ENCODE peak calls at places on chromosome 15, in four cellular contexts. A is body of pancreas; R is Calu3; V is stimulated activated naive CD8-positive, alpha-beta T cell treated with anti-CD3 and anti-CD28 coated beads, Interleukin-15, Interleukin-2, amounts not matched to agents 100 U/mL and 50 U/mL, for 24 hours. W is an unnamed sample.
A peak's percentile ranks its signal among the peaks of the same experiment; 100 is the strongest.

GRCh38 chr15:101382544-101382943 is 87.5 kb upstream of the SNRPA1 start:
- DNase-seq in A (no peak), R (no peak), V (no peak), W (no peak)

GRCh38 chr15:74789741-74790079 is 7.8 kb downstream of the CSK start:
- DNase-seq in A (no peak), R (no peak), V (no peak), W (no peak)

GRCh38 chr15:40357723-40358491 is at the start of gene DISP2:
- DNase-seq in A (peak; percentile 90), R (peak; percentile 86), V (peak; percentile 95), W (peak; percentile 95)

GRCh38 chr15:85785887-85786777 is 8.6 kb downstream of the KLHL25 start:
- DNase-seq in A (no peak), R (peak; percentile 44), V (no peak), W (no peak)

GRCh38 chr15:57321973-57322601 is 54.2 kb upstream of the CGNL1 start:
- DNase-seq in A (no peak), R (no peak), V (no peak), W (no peak)

GRCh38 chr15:43763819-43764446 is 12.8 kb downstream of the ELL3 start:
- DNase-seq in A (no peak), R (no peak), V (no peak), W (no peak)

GRCh38 chr15:82132742-82133141 is 86.9 kb upstream of the MEX3B start:
- DNase-seq in A (no peak), R (no peak), V (no peak), W (no peak)

GRCh38 chr15:32029409-32029861 is 880 bp upstream of the CHRNA7 start:
- DNase-seq in A (peak; percentile 42), R (peak; percentile 16), V (peak; percentile 10), W (peak; percentile 4)

GRCh38 chr15:96324192-96324895 is 6.2 kb upstream of the NR2F2 start:
- DNase-seq in A (no peak), R (peak; percentile 48), V (no peak), W (no peak)

GRCh38 chr15:85993116-85993515 is 86.6 kb upstream of the AGBL1 start:
- DNase-seq in A (no peak), R (no peak), V (no peak), W (no peak)

GRCh38 chr15:74505837-74506514 is 35.0 kb upstream of the ARID3B start:
- DNase-seq in A (no peak), R (no peak), V (no peak), W (no peak)

GRCh38 chr15:74172751-74173544 is 562 bp upstream of the ISLR start:
- DNase-seq in A (no peak), R (no peak), V (no peak), W (no peak)

GRCh38 chr15:52523192-52523591 is 5.5 kb downstream of the MYO5A start:
- DNase-seq in A (no peak), R (no peak), V (no peak), W (no peak)

GRCh38 chr15:62935300-62936081 is 107.1 kb upstream of the TPM1 start:
- DNase-seq in A (no peak), R (peak; percentile 18), V (no peak), W (no peak)

GRCh38 chr15:83339396-83339795 is 54.9 kb upstream of the BNC1 start:
- DNase-seq in A (no peak), R (no peak), V (no peak), W (no peak)

GRCh38 chr15:74635228-74635627 is 19.6 kb downstream of the CLK3 start:
- DNase-seq in A (peak; percentile 74), R (peak; percentile 81), V (peak; percentile 75), W (peak; percentile 73)

GRCh38 chr15:42079401-42079908 is 14.9 kb downstream of the PLA2G4D start:
- DNase-seq in A (no peak), R (no peak), V (no peak), W (no peak)

GRCh38 chr15:91855684-91856553 is 2.4 kb downstream of the SLCO3A1 start:
- DNase-seq in A (peak; percentile 24), R (peak; percentile 86), V (no peak), W (peak; percentile 3)

GRCh38 chr15:40106203-40107161 is 2.2 kb downstream of the BMF start:
- DNase-seq in A (peak; percentile 88), R (peak; percentile 70), V (peak; percentile 25), W (peak; percentile 88)

GRCh38 chr15:37824717-37825382 is 109.6 kb upstream of the TMCO5A start:
- DNase-seq in A (no peak), R (peak; percentile 17), V (no peak), W (peak; percentile 42)

GRCh38 chr15:91142097-91142744 is 42.2 kb downstream of the SV2B start:
- DNase-seq in A (no peak), R (peak; percentile 25), V (no peak), W (no peak)

GRCh38 chr15:33207646-33208045 is 13.1 kb upstream of the FMN1 start:
- DNase-seq in A (no peak), R (no peak), V (no peak), W (no peak)

GRCh38 chr15:88467935-88468528 is 524 bp downstream of the MRPS11 start:
- DNase-seq in A (no peak), R (no peak), V (peak; percentile 28), W (peak; percentile 54)

GRCh38 chr15:48177383-48177874 is 666 bp downstream of the MYEF2 start:
- DNase-seq in A (no peak), R (no peak), V (no peak), W (peak; percentile 63)

GRCh38 chr15:86327230-86327865 is 247.7 kb downstream of the AGBL1 start:
- DNase-seq in A (no peak), R (no peak), V (no peak), W (no peak)

GRCh38 chr15:78251136-78251535 is 13.2 kb upstream of the DNAJA4 start:
- DNase-seq in A (no peak), R (no peak), V (no peak), W (no peak)

GRCh38 chr15:67100808-67101581 is 35.6 kb downstream of the SMAD3 start:
- DNase-seq in A (no peak), R (no peak), V (peak; percentile 70), W (no peak)

GRCh38 chr15:42933886-42934667 is 13.5 kb upstream of the TTBK2 start:
- DNase-seq in A (no peak), R (no peak), V (no peak), W (no peak)

W was measured in erythroblast.